ENCODE peak calls at places on chromosomes 2 and 18, in nine cellular contexts. One of them, this sample, is unnamed.

GRCh38 chr2:14257801-14258507 is 374.6 kb upstream of the LRATD1 start:
- DNase-seq in effector memory CD8-positive, alpha-beta T cell: no peak
- DNase-seq in NCI-H1092 treated with DMSO at 0.1 percent for 48 hours: no peak
- DNase-seq in OCI-M1: no peak
- DNase-seq in GM13976: no peak
- DNase-seq in GM03348: no peak
- DNase-seq in PC-9: no peak
- DNase-seq in activated CD4-positive, alpha-beta memory T cell treated with anti-CD3 and anti-CD28 coated beads for 36 hours: no peak
- DNase-seq in T-helper 2 cell: no peak
- DNase-seq in this sample: no peak

GRCh38 chr2:52821631-52822030 is 946.0 kb upstream of the CHAC2 start:
- DNase-seq in PC-9: no peak
- DNase-seq in GM13976: no peak
- DNase-seq in OCI-M1: peak; percentile 27
- DNase-seq in GM03348: no peak
- DNase-seq in effector memory CD8-positive, alpha-beta T cell: no peak
- DNase-seq in T-helper 2 cell: peak; percentile 6
- DNase-seq in NCI-H1092 treated with DMSO at 0.1 percent for 48 hours: no peak
- DNase-seq in activated CD4-positive, alpha-beta memory T cell treated with anti-CD3 and anti-CD28 coated beads for 36 hours: no peak
- DNase-seq in this sample: peak; percentile 11

GRCh38 chr2:23566236-23567142 is 181.5 kb downstream of the KLHL29 start:
- DNase-seq in GM13976: peak; percentile 59
- DNase-seq in NCI-H1092 treated with DMSO at 0.1 percent for 48 hours: no peak
- DNase-seq in activated CD4-positive, alpha-beta memory T cell treated with anti-CD3 and anti-CD28 coated beads for 36 hours: peak; percentile 49
- DNase-seq in PC-9: no peak
- DNase-seq in T-helper 2 cell: peak; percentile 20
- DNase-seq in GM03348: peak; percentile 60
- DNase-seq in effector memory CD8-positive, alpha-beta T cell: no peak
- DNase-seq in OCI-M1: peak; percentile 43
- DNase-seq in this sample: peak; percentile 91

GRCh38 chr2:237715459-237715947 is 83.1 kb upstream of the RBM44 start:
- DNase-seq in GM03348: no peak
- DNase-seq in effector memory CD8-positive, alpha-beta T cell: no peak
- DNase-seq in activated CD4-positive, alpha-beta memory T cell treated with anti-CD3 and anti-CD28 coated beads for 36 hours: no peak
- DNase-seq in PC-9: no peak
- DNase-seq in GM13976: no peak
- DNase-seq in OCI-M1: no peak
- DNase-seq in T-helper 2 cell: no peak
- DNase-seq in NCI-H1092 treated with DMSO at 0.1 percent for 48 hours: no peak
- DNase-seq in this sample: no peak

GRCh38 chr18:49368161-49368875 is 92.1 kb downstream of the DYM start:
- DNase-seq in GM03348: no peak
- DNase-seq in effector memory CD8-positive, alpha-beta T cell: no peak
- DNase-seq in OCI-M1: no peak
- DNase-seq in T-helper 2 cell: no peak
- DNase-seq in PC-9: no peak
- DNase-seq in GM13976: no peak
- DNase-seq in NCI-H1092 treated with DMSO at 0.1 percent for 48 hours: no peak
- DNase-seq in activated CD4-positive, alpha-beta memory T cell treated with anti-CD3 and anti-CD28 coated beads for 36 hours: no peak
- DNase-seq in this sample: no peak

GRCh38 chr18:13539050-13539449 is 187.3 kb downstream of the FAM210A start:
- DNase-seq in OCI-M1: no peak
- DNase-seq in T-helper 2 cell: no peak
- DNase-seq in effector memory CD8-positive, alpha-beta T cell: no peak
- DNase-seq in GM03348: no peak
- DNase-seq in GM13976: no peak
- DNase-seq in NCI-H1092 treated with DMSO at 0.1 percent for 48 hours: peak; percentile 13
- DNase-seq in activated CD4-positive, alpha-beta memory T cell treated with anti-CD3 and anti-CD28 coated beads for 36 hours: no peak
- DNase-seq in PC-9: no peak
- DNase-seq in this sample: no peak

GRCh38 chr18:33960393-33960792 is 264.3 kb downstream of the NOL4 start:
- DNase-seq in OCI-M1: no peak
- DNase-seq in activated CD4-positive, alpha-beta memory T cell treated with anti-CD3 and anti-CD28 coated beads for 36 hours: no peak
- DNase-seq in NCI-H1092 treated with DMSO at 0.1 percent for 48 hours: peak; percentile 71
- DNase-seq in GM03348: no peak
- DNase-seq in T-helper 2 cell: no peak
- DNase-seq in GM13976: no peak
- DNase-seq in effector memory CD8-positive, alpha-beta T cell: no peak
- DNase-seq in PC-9: no peak
- DNase-seq in this sample: no peak

GRCh38 chr2:129805889-129806288 is 173.6 kb upstream of the RAB6C start:
- DNase-seq in activated CD4-positive, alpha-beta memory T cell treated with anti-CD3 and anti-CD28 coated beads for 36 hours: no peak
- DNase-seq in GM03348: no peak
- DNase-seq in PC-9: no peak
- DNase-seq in OCI-M1: no peak
- DNase-seq in effector memory CD8-positive, alpha-beta T cell: no peak
- DNase-seq in NCI-H1092 treated with DMSO at 0.1 percent for 48 hours: no peak
- DNase-seq in T-helper 2 cell: no peak
- DNase-seq in GM13976: no peak
- DNase-seq in this sample: no peak

GRCh38 chr2:67561411-67561965 is 164.4 kb downstream of the ETAA1 start:
- DNase-seq in activated CD4-positive, alpha-beta memory T cell treated with anti-CD3 and anti-CD28 coated beads for 36 hours: no peak
- DNase-seq in NCI-H1092 treated with DMSO at 0.1 percent for 48 hours: no peak
- DNase-seq in PC-9: no peak
- DNase-seq in OCI-M1: peak; percentile 74
- DNase-seq in GM03348: no peak
- DNase-seq in GM13976: no peak
- DNase-seq in effector memory CD8-positive, alpha-beta T cell: no peak
- DNase-seq in T-helper 2 cell: no peak
- DNase-seq in this sample: peak; percentile 69

GRCh38 chr2:44087714-44088092 is 81.0 kb upstream of the PPM1B start:
- DNase-seq in effector memory CD8-positive, alpha-beta T cell: no peak
- DNase-seq in GM03348: no peak
- DNase-seq in NCI-H1092 treated with DMSO at 0.1 percent for 48 hours: no peak
- DNase-seq in T-helper 2 cell: no peak
- DNase-seq in GM13976: no peak
- DNase-seq in activated CD4-positive, alpha-beta memory T cell treated with anti-CD3 and anti-CD28 coated beads for 36 hours: no peak
- DNase-seq in PC-9: no peak
- DNase-seq in OCI-M1: no peak
- DNase-seq in this sample: no peak

GRCh38 chr18:21262979-21263378 is 20.9 kb downstream of the GREB1L start:
- DNase-seq in OCI-M1: no peak
- DNase-seq in GM13976: no peak
- DNase-seq in effector memory CD8-positive, alpha-beta T cell: no peak
- DNase-seq in activated CD4-positive, alpha-beta memory T cell treated with anti-CD3 and anti-CD28 coated beads for 36 hours: no peak
- DNase-seq in T-helper 2 cell: no peak
- DNase-seq in PC-9: no peak
- DNase-seq in GM03348: no peak
- DNase-seq in NCI-H1092 treated with DMSO at 0.1 percent for 48 hours: no peak
- DNase-seq in this sample: no peak

GRCh38 chr2:168521342-168521741 is 65.3 kb downstream of the CERS6 start:
- DNase-seq in GM03348: no peak
- DNase-seq in activated CD4-positive, alpha-beta memory T cell treated with anti-CD3 and anti-CD28 coated beads for 36 hours: no peak
- DNase-seq in OCI-M1: peak; percentile 43
- DNase-seq in NCI-H1092 treated with DMSO at 0.1 percent for 48 hours: no peak
- DNase-seq in effector memory CD8-positive, alpha-beta T cell: no peak
- DNase-seq in PC-9: no peak
- DNase-seq in T-helper 2 cell: no peak
- DNase-seq in GM13976: no peak
- DNase-seq in this sample: no peak

GRCh38 chr2:120341977-120342376 is 4.0 kb upstream of the INHBB start:
- DNase-seq in effector memory CD8-positive, alpha-beta T cell: no peak
- DNase-seq in NCI-H1092 treated with DMSO at 0.1 percent for 48 hours: no peak
- DNase-seq in GM03348: no peak
- DNase-seq in OCI-M1: no peak
- DNase-seq in GM13976: no peak
- DNase-seq in activated CD4-positive, alpha-beta memory T cell treated with anti-CD3 and anti-CD28 coated beads for 36 hours: no peak
- DNase-seq in T-helper 2 cell: no peak
- DNase-seq in PC-9: no peak
- DNase-seq in this sample: no peak

GRCh38 chr2:101401906-101402305 is 14.6 kb upstream of the CREG2 start:
- DNase-seq in PC-9: no peak
- DNase-seq in effector memory CD8-positive, alpha-beta T cell: no peak
- DNase-seq in activated CD4-positive, alpha-beta memory T cell treated with anti-CD3 and anti-CD28 coated beads for 36 hours: no peak
- DNase-seq in T-helper 2 cell: no peak
- DNase-seq in OCI-M1: no peak
- DNase-seq in NCI-H1092 treated with DMSO at 0.1 percent for 48 hours: no peak
- DNase-seq in GM03348: no peak
- DNase-seq in GM13976: no peak
- DNase-seq in this sample: no peak

GRCh38 chr2:191302459-191303155 is 57.4 kb downstream of the MYO1B start:
- DNase-seq in GM03348: no peak
- DNase-seq in effector memory CD8-positive, alpha-beta T cell: peak; percentile 4
- DNase-seq in GM13976: peak; percentile 18
- DNase-seq in NCI-H1092 treated with DMSO at 0.1 percent for 48 hours: no peak
- DNase-seq in OCI-M1: peak; percentile 41
- DNase-seq in T-helper 2 cell: peak; percentile 39
- DNase-seq in PC-9: peak; percentile 40
- DNase-seq in activated CD4-positive, alpha-beta memory T cell treated with anti-CD3 and anti-CD28 coated beads for 36 hours: peak; percentile 15
- DNase-seq in this sample: peak; percentile 74

GRCh38 chr2:54672587-54673456 is 50.6 kb upstream of the EML6 start:
- DNase-seq in NCI-H1092 treated with DMSO at 0.1 percent for 48 hours: no peak
- DNase-seq in GM03348: no peak
- DNase-seq in GM13976: peak; percentile 76
- DNase-seq in OCI-M1: no peak
- DNase-seq in activated CD4-positive, alpha-beta memory T cell treated with anti-CD3 and anti-CD28 coated beads for 36 hours: no peak
- DNase-seq in PC-9: peak; percentile 61
- DNase-seq in effector memory CD8-positive, alpha-beta T cell: no peak
- DNase-seq in T-helper 2 cell: no peak
- DNase-seq in this sample: no peak

GRCh38 chr2:10171006-10171800 is 48.7 kb downstream of the RRM2 start:
- DNase-seq in effector memory CD8-positive, alpha-beta T cell: no peak
- DNase-seq in activated CD4-positive, alpha-beta memory T cell treated with anti-CD3 and anti-CD28 coated beads for 36 hours: no peak
- DNase-seq in GM13976: no peak
- DNase-seq in PC-9: no peak
- DNase-seq in GM03348: no peak
- DNase-seq in T-helper 2 cell: no peak
- DNase-seq in NCI-H1092 treated with DMSO at 0.1 percent for 48 hours: no peak
- DNase-seq in OCI-M1: no peak
- DNase-seq in this sample: peak; percentile 78

GRCh38 chr2:179447839-179448447 is 183.3 kb upstream of the SESTD1 start:
- DNase-seq in T-helper 2 cell: no peak
- DNase-seq in OCI-M1: peak; percentile 8
- DNase-seq in effector memory CD8-positive, alpha-beta T cell: no peak
- DNase-seq in GM13976: no peak
- DNase-seq in activated CD4-positive, alpha-beta memory T cell treated with anti-CD3 and anti-CD28 coated beads for 36 hours: no peak
- DNase-seq in PC-9: no peak
- DNase-seq in GM03348: no peak
- DNase-seq in NCI-H1092 treated with DMSO at 0.1 percent for 48 hours: no peak
- DNase-seq in this sample: no peak

GRCh38 chr2:104851236-104852160 is 2.4 kb upstream of the POU3F3 start:
- DNase-seq in GM03348: no peak
- DNase-seq in OCI-M1: no peak
- DNase-seq in NCI-H1092 treated with DMSO at 0.1 percent for 48 hours: peak; percentile 56
- DNase-seq in GM13976: no peak
- DNase-seq in activated CD4-positive, alpha-beta memory T cell treated with anti-CD3 and anti-CD28 coated beads for 36 hours: no peak
- DNase-seq in T-helper 2 cell: no peak
- DNase-seq in effector memory CD8-positive, alpha-beta T cell: no peak
- DNase-seq in PC-9: no peak
- DNase-seq in this sample: peak; percentile 50

GRCh38 chr2:121650554-121650930 is 1.3 kb upstream of the CLASP1 start:
- DNase-seq in activated CD4-positive, alpha-beta memory T cell treated with anti-CD3 and anti-CD28 coated beads for 36 hours: peak; percentile 52
- DNase-seq in PC-9: no peak
- DNase-seq in NCI-H1092 treated with DMSO at 0.1 percent for 48 hours: no peak
- DNase-seq in effector memory CD8-positive, alpha-beta T cell: no peak
- DNase-seq in OCI-M1: peak; percentile 47
- DNase-seq in GM13976: peak; percentile 39
- DNase-seq in T-helper 2 cell: peak; percentile 36
- DNase-seq in GM03348: peak; percentile 20
- DNase-seq in this sample: no peak

GRCh38 chr2:219104107-219105050 is 43.7 kb upstream of the IHH start:
- DNase-seq in GM03348: peak; percentile 64
- DNase-seq in GM13976: peak; percentile 75
- DNase-seq in PC-9: no peak
- DNase-seq in effector memory CD8-positive, alpha-beta T cell: no peak
- DNase-seq in activated CD4-positive, alpha-beta memory T cell treated with anti-CD3 and anti-CD28 coated beads for 36 hours: peak; percentile 18
- DNase-seq in NCI-H1092 treated with DMSO at 0.1 percent for 48 hours: peak; percentile 28
- DNase-seq in T-helper 2 cell: peak; percentile 45
- DNase-seq in OCI-M1: peak; percentile 75
- DNase-seq in this sample: no peak

GRCh38 chr2:226622484-226622883 is 177.1 kb downstream of the IRS1 start:
- DNase-seq in T-helper 2 cell: no peak
- DNase-seq in NCI-H1092 treated with DMSO at 0.1 percent for 48 hours: no peak
- DNase-seq in PC-9: no peak
- DNase-seq in activated CD4-positive, alpha-beta memory T cell treated with anti-CD3 and anti-CD28 coated beads for 36 hours: no peak
- DNase-seq in GM13976: no peak
- DNase-seq in effector memory CD8-positive, alpha-beta T cell: no peak
- DNase-seq in GM03348: no peak
- DNase-seq in OCI-M1: peak; percentile 3
- DNase-seq in this sample: no peak

GRCh38 chr2:72133721-72134407 is 13.8 kb downstream of the CYP26B1 start:
- DNase-seq in T-helper 2 cell: no peak
- DNase-seq in effector memory CD8-positive, alpha-beta T cell: no peak
- DNase-seq in NCI-H1092 treated with DMSO at 0.1 percent for 48 hours: no peak
- DNase-seq in GM13976: no peak
- DNase-seq in activated CD4-positive, alpha-beta memory T cell treated with anti-CD3 and anti-CD28 coated beads for 36 hours: no peak
- DNase-seq in OCI-M1: no peak
- DNase-seq in GM03348: no peak
- DNase-seq in PC-9: no peak
- DNase-seq in this sample: peak; percentile 53

GRCh38 chr18:57953883-57954282 is 90.1 kb upstream of the NEDD4L start:
- DNase-seq in NCI-H1092 treated with DMSO at 0.1 percent for 48 hours: no peak
- DNase-seq in GM03348: no peak
- DNase-seq in GM13976: no peak
- DNase-seq in activated CD4-positive, alpha-beta memory T cell treated with anti-CD3 and anti-CD28 coated beads for 36 hours: no peak
- DNase-seq in OCI-M1: no peak
- DNase-seq in PC-9: no peak
- DNase-seq in effector memory CD8-positive, alpha-beta T cell: no peak
- DNase-seq in T-helper 2 cell: no peak
- DNase-seq in this sample: no peak

GRCh38 chr18:12750076-12750707 is 47.4 kb downstream of the PSMG2 start:
- DNase-seq in GM03348: no peak
- DNase-seq in T-helper 2 cell: peak; percentile 58
- DNase-seq in effector memory CD8-positive, alpha-beta T cell: no peak
- DNase-seq in GM13976: peak; percentile 22
- DNase-seq in NCI-H1092 treated with DMSO at 0.1 percent for 48 hours: no peak
- DNase-seq in activated CD4-positive, alpha-beta memory T cell treated with anti-CD3 and anti-CD28 coated beads for 36 hours: peak; percentile 44
- DNase-seq in PC-9: no peak
- DNase-seq in OCI-M1: no peak
- DNase-seq in this sample: peak; percentile 3

GRCh38 chr2:24327988-24328387 is 32.3 kb downstream of the ITSN2 start:
- DNase-seq in GM03348: no peak
- DNase-seq in PC-9: no peak
- DNase-seq in NCI-H1092 treated with DMSO at 0.1 percent for 48 hours: no peak
- DNase-seq in T-helper 2 cell: no peak
- DNase-seq in OCI-M1: no peak
- DNase-seq in effector memory CD8-positive, alpha-beta T cell: no peak
- DNase-seq in activated CD4-positive, alpha-beta memory T cell treated with anti-CD3 and anti-CD28 coated beads for 36 hours: no peak
- DNase-seq in GM13976: no peak
- DNase-seq in this sample: no peak

GRCh38 chr2:24898122-24899109 is 21.6 kb downstream of the ADCY3 start:
- DNase-seq in GM13976: no peak
- DNase-seq in activated CD4-positive, alpha-beta memory T cell treated with anti-CD3 and anti-CD28 coated beads for 36 hours: no peak
- DNase-seq in PC-9: no peak
- DNase-seq in T-helper 2 cell: no peak
- DNase-seq in GM03348: no peak
- DNase-seq in OCI-M1: no peak
- DNase-seq in NCI-H1092 treated with DMSO at 0.1 percent for 48 hours: no peak
- DNase-seq in effector memory CD8-positive, alpha-beta T cell: no peak
- DNase-seq in this sample: no peak

GRCh38 chr2:178333851-178334250 is 117.1 kb downstream of the PRKRA start:
- DNase-seq in OCI-M1: no peak
- DNase-seq in effector memory CD8-positive, alpha-beta T cell: no peak
- DNase-seq in activated CD4-positive, alpha-beta memory T cell treated with anti-CD3 and anti-CD28 coated beads for 36 hours: no peak
- DNase-seq in NCI-H1092 treated with DMSO at 0.1 percent for 48 hours: no peak
- DNase-seq in GM03348: no peak
- DNase-seq in T-helper 2 cell: no peak
- DNase-seq in GM13976: no peak
- DNase-seq in PC-9: no peak
- DNase-seq in this sample: no peak

GRCh38 chr2:30503007-30503691 is 56.1 kb downstream of the LCLAT1 start:
- DNase-seq in PC-9: no peak
- DNase-seq in T-helper 2 cell: peak; percentile 35
- DNase-seq in effector memory CD8-positive, alpha-beta T cell: no peak
- DNase-seq in activated CD4-positive, alpha-beta memory T cell treated with anti-CD3 and anti-CD28 coated beads for 36 hours: no peak
- DNase-seq in OCI-M1: peak; percentile 23
- DNase-seq in NCI-H1092 treated with DMSO at 0.1 percent for 48 hours: no peak
- DNase-seq in GM13976: peak; percentile 17
- DNase-seq in GM03348: peak; percentile 23
- DNase-seq in this sample: no peak

GRCh38 chr2:95074663-95075439 is 46.8 kb downstream of the MRPS5 start:
- DNase-seq in activated CD4-positive, alpha-beta memory T cell treated with anti-CD3 and anti-CD28 coated beads for 36 hours: peak; percentile 84
- DNase-seq in GM13976: peak; percentile 25
- DNase-seq in GM03348: no peak
- DNase-seq in effector memory CD8-positive, alpha-beta T cell: no peak
- DNase-seq in NCI-H1092 treated with DMSO at 0.1 percent for 48 hours: no peak
- DNase-seq in T-helper 2 cell: peak; percentile 99
- DNase-seq in OCI-M1: no peak
- DNase-seq in PC-9: peak; percentile 29
- DNase-seq in this sample: no peak

GRCh38 chr2:203996692-203997091 is 60.1 kb downstream of the ICOS start:
- DNase-seq in OCI-M1: no peak
- DNase-seq in NCI-H1092 treated with DMSO at 0.1 percent for 48 hours: no peak
- DNase-seq in activated CD4-positive, alpha-beta memory T cell treated with anti-CD3 and anti-CD28 coated beads for 36 hours: no peak
- DNase-seq in T-helper 2 cell: no peak
- DNase-seq in GM13976: no peak
- DNase-seq in GM03348: no peak
- DNase-seq in PC-9: no peak
- DNase-seq in effector memory CD8-positive, alpha-beta T cell: no peak
- DNase-seq in this sample: no peak

This sample was measured in osteoblast.